ENCODE peak calls at places on chromosomes 16 and 17, in five cellular contexts. S, M, V, Z and Y are unnamed samples.

GRCh38 chr17:68732301-68732749 is 131.2 kb upstream of the FAM20A start:
- DNase-seq in S (no peak), M (peak; percentile 27), V (no peak), Z (no peak), Y (no peak)

GRCh38 chr17:64418506-64419339 is 28.1 kb upstream of the PECAM1 start:
- DNase-seq in S (no peak), M (peak; percentile 77), V (no peak), Z (peak; percentile 40), Y (peak; percentile 41)

GRCh38 chr17:68431045-68431608 is 26.2 kb downstream of the WIPI1 start:
- DNase-seq in S (no peak), M (no peak), V (no peak), Z (no peak), Y (no peak)

GRCh38 chr16:15705064-15705565 is 55.1 kb downstream of the NDE1 start:
- DNase-seq in S (no peak), M (no peak), V (no peak), Z (no peak), Y (no peak)

GRCh38 chr17:69809331-69809730 is 265.7 kb upstream of the KCNJ16 start:
- DNase-seq in S (no peak), M (no peak), V (no peak), Z (no peak), Y (no peak)

GRCh38 chr17:37726891-37727780 is 17.7 kb downstream of the HNF1B start:
- DNase-seq in S (no peak), M (no peak), V (no peak), Z (no peak), Y (no peak)

GRCh38 chr16:59905628-59906027 is 1171.5 kb upstream of the GOT2 start:
- DNase-seq in S (no peak), M (no peak), V (no peak), Z (no peak), Y (no peak)

GRCh38 chr17:82983510-82984248 is 95.7 kb upstream of the METRNL start:
- DNase-seq in S (no peak), M (no peak), V (no peak), Z (peak; percentile 52), Y (no peak)

GRCh38 chr17:27630607-27631408 is at the start of gene LGALS9:
- DNase-seq in S (no peak), M (no peak), V (no peak), Z (no peak), Y (no peak)

GRCh38 chr16:67486805-67487204 is 3.5 kb upstream of the AGRP start:
- DNase-seq in S (no peak), M (no peak), V (no peak), Z (no peak), Y (no peak)

GRCh38 chr16:72199938-72200337 is 28.0 kb upstream of the PMFBP1 start:
- DNase-seq in S (no peak), M (no peak), V (no peak), Z (no peak), Y (no peak)

GRCh38 chr17:7903154-7904103 is 12.7 kb downstream of the RNF227 start:
- DNase-seq in S (no peak), M (no peak), V (no peak), Z (no peak), Y (peak; percentile 34)

GRCh38 chr16:58044266-58045019 is 18.9 kb downstream of the MMP15 start:
- DNase-seq in S (no peak), M (no peak), V (no peak), Z (no peak), Y (no peak)

GRCh38 chr17:62017496-62017895 is 47.6 kb downstream of the MED13 start:
- DNase-seq in S (no peak), M (no peak), V (no peak), Z (no peak), Y (no peak)

GRCh38 chr17:8954339-8954738 is 11.2 kb downstream of the PIK3R5 start:
- DNase-seq in S (peak; percentile 62), M (no peak), V (peak; percentile 39), Z (peak; percentile 85), Y (peak; percentile 78)

GRCh38 chr17:49315974-49316570 is 46.0 kb downstream of the ZNF652 start:
- DNase-seq in S (no peak), M (no peak), V (no peak), Z (no peak), Y (no peak)

GRCh38 chr17:39108976-39109375 is 42.5 kb downstream of the PLXDC1 start:
- DNase-seq in S (no peak), M (no peak), V (no peak), Z (no peak), Y (no peak)

GRCh38 chr16:1012135-1012534 is 30.6 kb downstream of the SOX8 start:
- DNase-seq in S (no peak), M (no peak), V (no peak), Z (no peak), Y (no peak)

GRCh38 chr16:71794943-71795342 is 13.7 kb downstream of the AP1G1 start:
- DNase-seq in S (no peak), M (no peak), V (no peak), Z (no peak), Y (no peak)

GRCh38 chr17:7296189-7296861 is 1.9 kb upstream of the YBX2 start:
- DNase-seq in S (peak; percentile 73), M (peak; percentile 93), V (no peak), Z (peak; percentile 91), Y (peak; percentile 94)

GRCh38 chr16:87587636-87588035 is 14.7 kb upstream of the JPH3 start:
- DNase-seq in S (no peak), M (no peak), V (no peak), Z (no peak), Y (no peak)

GRCh38 chr17:79777844-79778503 is at the start of gene CBX2:
- DNase-seq in S (no peak), M (peak; percentile 93), V (no peak), Z (peak; percentile 90), Y (peak; percentile 86)

GRCh38 chr16:4879049-4879448 is 31.8 kb downstream of the UBN1 start:
- DNase-seq in S (no peak), M (no peak), V (no peak), Z (no peak), Y (no peak)

GRCh38 chr16:75868636-75869389 is 142.5 kb upstream of the CPHXL start:
- DNase-seq in S (no peak), M (peak; percentile 27), V (no peak), Z (no peak), Y (no peak)

GRCh38 chr16:19294156-19294649 is 8.7 kb downstream of the CLEC19A start:
- DNase-seq in S (peak; percentile 40), M (peak; percentile 26), V (no peak), Z (peak; percentile 81), Y (peak; percentile 72)

GRCh38 chr16:19804538-19805323 is 79.9 kb downstream of the GPRC5B start:
- DNase-seq in S (peak; percentile 43), M (no peak), V (no peak), Z (no peak), Y (peak; percentile 80)

GRCh38 chr16:12545292-12545610 is 258.4 kb downstream of the CPPED1 start:
- DNase-seq in S (no peak), M (no peak), V (no peak), Z (no peak), Y (no peak)

GRCh38 chr17:63446981-63447687 is 1.0 kb upstream of the CYB561 start:
- DNase-seq in S (peak; percentile 31), M (no peak), V (no peak), Z (no peak), Y (no peak)

GRCh38 chr16:71645450-71645849 is 19.5 kb downstream of the MARVELD3 start:
- DNase-seq in S (no peak), M (peak; percentile 23), V (no peak), Z (no peak), Y (no peak)

GRCh38 chr16:19291459-19291858 is 5.9 kb downstream of the CLEC19A start:
- DNase-seq in S (no peak), M (peak; percentile 45), V (no peak), Z (no peak), Y (no peak)

GRCh38 chr17:74573169-74573568 is 5.9 kb upstream of the CD300H start:
- DNase-seq in S (no peak), M (no peak), V (no peak), Z (no peak), Y (no peak)

GRCh38 chr17:44355642-44356099 is 8.0 kb downstream of the FAM171A2 start:
- DNase-seq in S (no peak), M (no peak), V (no peak), Z (no peak), Y (no peak)

DNA sequence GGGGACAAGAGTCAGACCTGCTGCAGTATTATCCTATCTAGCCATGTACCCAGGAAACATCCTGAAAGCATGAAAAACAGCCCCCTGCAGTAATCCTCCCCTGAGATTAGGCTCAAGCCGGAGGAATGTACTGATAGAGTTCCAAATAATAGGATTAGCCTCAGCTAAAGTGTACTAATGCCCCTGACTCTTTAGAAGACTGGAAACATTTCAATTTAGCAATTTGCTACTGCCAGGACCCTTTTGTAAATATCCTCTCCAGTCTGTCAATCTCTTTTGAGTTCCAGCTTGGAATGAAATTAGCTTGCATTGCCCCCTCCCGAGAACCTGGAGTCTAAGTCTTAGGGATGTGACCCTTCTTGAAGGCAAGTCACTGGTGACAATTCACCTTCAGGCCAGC is 110.8 kb upstream of the DNAH9 start:
- DNase-seq in S (no peak), M (no peak), V (no peak), Z (no peak), Y (no peak)
- H3K4me1 ChIP-seq in S (no peaks in the 10 kb centered on the region), M (no peaks in the 10 kb centered on the region), V (no peaks in the 10 kb centered on the region), Z (no peaks in the 10 kb centered on the region), Y (no peaks in the 10 kb centered on the region)

GRCh38 chr16:89315791-89316581 is 98.5 kb downstream of the ZNF778 start:
- DNase-seq in S (no peak), M (no peak), V (no peak), Z (no peak), Y (no peak)
- H3K4me1 ChIP-seq in S (no peaks in the 10 kb centered on the region), M (peaks cover 25% of the 10 kb centered on the region), V (peaks cover 70% of the 10 kb centered on the region), Z (peaks cover 70% of the 10 kb centered on the region), Y (no peaks in the 10 kb centered on the region)

DNA sequence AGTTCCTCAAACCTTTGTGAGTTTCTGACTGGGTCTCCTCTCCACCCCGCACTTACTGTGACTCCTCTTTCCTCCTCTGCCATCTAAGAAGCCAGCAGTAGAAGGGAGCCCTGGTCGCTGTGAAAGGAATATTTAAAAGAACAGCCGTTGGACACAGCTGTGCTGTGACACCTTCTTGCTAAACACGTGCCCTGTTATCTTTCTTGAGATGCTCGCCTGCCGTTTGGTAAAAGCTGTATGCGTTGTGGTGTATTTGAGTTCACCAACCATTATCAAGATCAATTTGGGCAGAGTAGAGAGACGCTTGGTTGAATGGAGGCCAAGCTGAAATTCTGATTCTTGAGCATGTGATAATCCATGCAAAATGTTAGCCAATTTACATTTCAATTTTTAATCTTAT is 3.8 kb downstream of the GID4 start:
- DNase-seq in S (no peak), M (no peak), V (no peak), Z (no peak), Y (no peak)
- H3K4me1 ChIP-seq in S (no peaks in the 10 kb centered on the region), M (peaks cover 9% of the 10 kb centered on the region), V (peaks cover 23% of the 10 kb centered on the region), Z (peaks cover 16% of the 10 kb centered on the region), Y (no peaks in the 10 kb centered on the region)

GRCh38 chr17:17061516-17061915 is 19.3 kb downstream of the MPRIP start:
- DNase-seq in S (no peak), M (no peak), V (no peak), Z (peak; percentile 25), Y (peak; percentile 51)

GRCh38 chr17:17058304-17058703 is 16.0 kb downstream of the MPRIP start:
- DNase-seq in S (no peak), M (no peak), V (no peak), Z (no peak), Y (peak; percentile 27)

GRCh38 chr17:17060930-17061329 is 18.7 kb downstream of the MPRIP start:
- DNase-seq in S (no peak), M (no peak), V (no peak), Z (peak; percentile 37), Y (peak; percentile 35)

GRCh38 chr17:17060001-17060929 is 18.0 kb downstream of the MPRIP start:
- DNase-seq in S (no peak), M (no peak), V (no peak), Z (peak; percentile 44), Y (peak; percentile 36)

GRCh38 chr17:17059301-17059890 is 17.1 kb downstream of the MPRIP start:
- DNase-seq in S (no peak), M (no peak), V (no peak), Z (peak; percentile 28), Y (peak; percentile 48)
- H3K4me1 ChIP-seq in S (peaks cover 3% of the 10 kb centered on the region), M (no peaks in the 10 kb centered on the region), V (peaks cover 44% of the 10 kb centered on the region), Z (peaks cover 58% of the 10 kb centered on the region), Y (peaks cover 56% of the 10 kb centered on the region)